ENCODE peak calls at places on chromosomes 6 and 20, in four cellular contexts. U is anterior cingulate cortex, D is AG09309, S is AG08396. B is an unnamed sample.

GRCh38 chr6:90184334-90185298 is 112.0 kb downstream of the BACH2 start:
- DNase-seq in U (no peak), D (no peak), S (no peak), B (no peak)

GRCh38 chr6:43758617-43759050 is 11.4 kb upstream of the VEGFA start:
- DNase-seq in S (peak), D (no peak), U (no peak), B (peak)

GRCh38 chr20:34578521-34579147 is 20.1 kb downstream of the MAP1LC3A start:
- DNase-seq in S (no peak), D (no peak), U (peak), B (no peak)

GRCh38 chr20:23003916-23004315 is 31.2 kb upstream of the SSTR4 start:
- DNase-seq in U (no peak), D (no peak), S (no peak), B (no peak)

GRCh38 chr6:105137388-105137787 is 42.4 kb downstream of the POPDC3 start:
- DNase-seq in S (peak), U (no peak), D (no peak), B (no peak)

GRCh38 chr20:39412091-39412490 is 449.9 kb downstream of the DHX35 start:
- DNase-seq in U (no peak), S (no peak), D (no peak), B (no peak)

GRCh38 chr20:53839423-53840176 is 230.8 kb downstream of the BCAS1 start:
- DNase-seq in D (no peak), U (no peak), S (no peak), B (no peak)

GRCh38 chr6:35402136-35402855 is 49.8 kb upstream of the FANCE start:
- DNase-seq in U (no peak), S (no peak), D (no peak), B (peak)

GRCh38 chr20:52321396-52321795 is 129.8 kb upstream of the ZFP64 start:
- DNase-seq in S (no peak), D (no peak), U (no peak), B (no peak)

GRCh38 chr6:145051661-145052060 is 683.7 kb downstream of the EPM2A start:
- DNase-seq in S (no peak), U (no peak), D (no peak), B (no peak)

GRCh38 chr6:144411506-144412165 is 126.5 kb downstream of the UTRN start:
- DNase-seq in U (no peak), S (no peak), D (no peak), B (peak)

GRCh38 chr6:168371635-168371988 is 52.0 kb upstream of the DACT2 start:
- DNase-seq in D (no peak), U (no peak), S (no peak), B (no peak)

GRCh38 chr6:158557927-158558326 is 2.0 kb upstream of the TMEM181 start:
- DNase-seq in D (no peak), U (no peak), S (no peak), B (no peak)

GRCh38 chr6:164442572-164442971 is 866.8 kb downstream of the C6orf118 start:
- DNase-seq in S (no peak), D (no peak), U (no peak), B (no peak)

GRCh38 chr6:5110246-5110645 is 25.1 kb downstream of the PPP1R3G start:
- DNase-seq in U (no peak), D (no peak), S (no peak), B (no peak)

GRCh38 chr6:32396028-32396427 is 11.0 kb downstream of the BTNL2 start:
- DNase-seq in D (no peak), S (no peak), U (no peak), B (no peak)

GRCh38 chr6:131368077-131368911 is 204.7 kb upstream of the ARG1 start:
- DNase-seq in D (peak), U (peak), S (no peak), B (no peak)

GRCh38 chr6:162056745-162057144 is 670.8 kb downstream of the PRKN start:
- DNase-seq in U (no peak), S (no peak), D (no peak), B (peak)

GRCh38 chr6:5638666-5639065 is 368.1 kb downstream of the NRN1 start:
- DNase-seq in D (no peak), U (peak), S (no peak), B (no peak)

GRCh38 chr6:27897580-27898206 is 14.5 kb downstream of the OR2B2 start:
- DNase-seq in S (no peak), U (no peak), D (no peak), B (no peak)

GRCh38 chr6:155125916-155126315 is 130.8 kb downstream of the TIAM2 start:
- DNase-seq in S (no peak), U (no peak), D (no peak), B (no peak)

GRCh38 chr20:56827763-56828162 is 198.7 kb downstream of the TFAP2C start:
- DNase-seq in S (no peak), D (no peak), U (no peak), B (no peak)

GRCh38 chr6:151044465-151045441 is 179.3 kb downstream of the MTHFD1L start:
- DNase-seq in D (no peak), S (no peak), U (no peak), B (peak)

GRCh38 chr6:17703256-17703694 is 3.5 kb downstream of the NUP153 start:
- DNase-seq in S (peak), D (peak), U (no peak), B (peak)

GRCh38 chr20:41005361-41005729 is 23.3 kb upstream of the TOP1 start:
- DNase-seq in U (no peak), S (peak), D (peak), B (peak)

GRCh38 chr6:93784794-93785757 is 365.7 kb upstream of the EPHA7 start:
- DNase-seq in U (no peak), D (no peak), S (no peak), B (peak)

GRCh38 chr6:144585217-144585814 is 300.2 kb downstream of the UTRN start:
- DNase-seq in S (no peak), U (no peak), D (no peak), B (peak)

GRCh38 chr6:83442752-83443151 is 11.9 kb upstream of the ME1 start:
- DNase-seq in S (no peak), U (no peak), D (peak), B (no peak)

GRCh38 chr6:118968416-118968815 is 33.5 kb upstream of the MCM9 start:
- DNase-seq in U (no peak), S (no peak), D (no peak), B (peak)

GRCh38 chr20:40502431-40502992 is 186.5 kb downstream of the MAFB start:
- DNase-seq in U (no peak), D (no peak), S (no peak), B (no peak)

GRCh38 chr6:68343901-68344300 is 291.2 kb upstream of the ADGRB3 start:
- DNase-seq in D (no peak), S (peak), U (no peak), B (peak)

GRCh38 chr6:29696147-29697129 is 15.5 kb upstream of the ZFP57 start:
- DNase-seq in S (no peak), D (no peak), U (no peak), B (peak)

GRCh38 chr20:53154540-53154939 is 182.4 kb downstream of the TSHZ2 start:
- DNase-seq in U (no peak), S (no peak), D (no peak), B (no peak)

GRCh38 chr6:157226761-157227160 is 96.6 kb downstream of the TMEM242 start:
- DNase-seq in U (no peak), S (no peak), D (no peak), B (no peak)

GRCh38 chr6:105675715-105676397 is 273.0 kb upstream of the PREP start:
- DNase-seq in U (no peak), S (peak), D (peak), B (peak)

GRCh38 chr6:21402368-21402767 is 191.2 kb upstream of the SOX4 start:
- DNase-seq in D (peak), U (no peak), S (no peak), B (no peak)

GRCh38 chr20:6707231-6707870 is 60.1 kb upstream of the BMP2 start:
- DNase-seq in S (no peak), D (no peak), U (no peak), B (no peak)

GRCh38 chr20:36145877-36146707 is 8.4 kb upstream of the EPB41L1 start:
- DNase-seq in D (no peak), U (no peak), S (peak), B (peak)

GRCh38 chr6:67221226-67221625 is 1413.9 kb upstream of the ADGRB3 start:
- DNase-seq in S (no peak), D (no peak), U (no peak), B (no peak)